ENCODE peak calls at places on chromosomes 3 and 15, in six cellular contexts. One of them, this sample, is unnamed. For H3K4me1, the result is how much of the 10 kb centered on the place peaks cover.

GRCh38 chr3:66603161-66603611 is 102.4 kb upstream of the LRIG1 start:
- DNase-seq in IMR-90: no peak
- DNase-seq in H1: no peak
- DNase-seq in PC-9: peak
- DNase-seq in K562: no peak
- DNase-seq in DND-41: peak
- DNase-seq in this sample: no peak

GRCh38 chr3:42659451-42660130 is 6.1 kb downstream of the ZBTB47 start:
- DNase-seq in K562: no peak
- DNase-seq in IMR-90: no peak
- DNase-seq in H1: no peak
- DNase-seq in DND-41: no peak
- DNase-seq in PC-9: no peak
- DNase-seq in this sample: no peak

GRCh38 chr15:78629031-78629715 is 8.4 kb upstream of the CHRNA3 start:
- DNase-seq in IMR-90: no peak
- DNase-seq in PC-9: no peak
- DNase-seq in H1: no peak
- DNase-seq in K562: no peak
- DNase-seq in DND-41: no peak
- DNase-seq in this sample: no peak

GRCh38 chr3:186525369-186526255 is 18.6 kb downstream of the CRYGS start:
- DNase-seq in PC-9: no peak
- DNase-seq in DND-41: no peak
- DNase-seq in H1: no peak
- DNase-seq in K562: no peak
- DNase-seq in IMR-90: no peak
- DNase-seq in this sample: peak

GRCh38 chr15:57743424-57743823 is 36.9 kb downstream of the POLR2M start:
- DNase-seq in IMR-90: no peak
- DNase-seq in K562: no peak
- DNase-seq in DND-41: peak
- DNase-seq in H1: no peak
- DNase-seq in PC-9: no peak
- DNase-seq in this sample: peak

GRCh38 chr15:30885814-30886213 is 17.9 kb upstream of the FAN1 start:
- DNase-seq in H1: no peak
- DNase-seq in K562: no peak
- DNase-seq in PC-9: no peak
- DNase-seq in DND-41: no peak
- DNase-seq in IMR-90: peak
- DNase-seq in this sample: no peak

GRCh38 chr15:87863152-87863551 is 393.4 kb downstream of the NTRK3 start:
- DNase-seq in IMR-90: peak
- DNase-seq in DND-41: peak
- DNase-seq in K562: no peak
- DNase-seq in PC-9: no peak
- DNase-seq in H1: peak
- DNase-seq in this sample: no peak

GRCh38 chr3:108159865-108160264 is 62.4 kb downstream of the IFT57 start:
- DNase-seq in K562: no peak
- DNase-seq in PC-9: peak
- DNase-seq in DND-41: no peak
- DNase-seq in IMR-90: peak
- DNase-seq in H1: no peak
- DNase-seq in this sample: no peak

GRCh38 chr3:58216496-58217197 is 5.9 kb upstream of the DNASE1L3 start:
- DNase-seq in K562: no peak
- DNase-seq in PC-9: peak
- DNase-seq in IMR-90: no peak
- DNase-seq in H1: no peak
- DNase-seq in DND-41: no peak
- DNase-seq in this sample: no peak

GRCh38 chr15:75065467-75065850 is 42.1 kb downstream of the PPCDC start:
- DNase-seq in PC-9: peak
- DNase-seq in IMR-90: peak
- DNase-seq in DND-41: no peak
- DNase-seq in K562: no peak
- DNase-seq in H1: no peak
- DNase-seq in this sample: peak

GRCh38 chr3:195806211-195806915 is 5.4 kb downstream of the MUC4 start:
- DNase-seq in H1: peak
- DNase-seq in K562: no peak
- DNase-seq in PC-9: no peak
- DNase-seq in IMR-90: no peak
- DNase-seq in DND-41: peak
- DNase-seq in this sample: peak

GRCh38 chr15:35530698-35531097 is 15.3 kb downstream of the DPH6 start:
- DNase-seq in H1: no peak
- DNase-seq in DND-41: no peak
- DNase-seq in PC-9: no peak
- DNase-seq in K562: no peak
- DNase-seq in IMR-90: no peak
- DNase-seq in this sample: no peak

GRCh38 chr3:194449913-194450312 is 36.9 kb downstream of the ATP13A3 start:
- DNase-seq in K562: no peak
- DNase-seq in H1: no peak
- DNase-seq in DND-41: no peak
- DNase-seq in PC-9: no peak
- DNase-seq in IMR-90: no peak
- DNase-seq in this sample: no peak

GRCh38 chr3:178618907-178619306 is 82.7 kb downstream of the KCNMB2 start:
- DNase-seq in K562: no peak
- DNase-seq in DND-41: no peak
- DNase-seq in H1: no peak
- DNase-seq in PC-9: no peak
- DNase-seq in IMR-90: no peak
- DNase-seq in this sample: no peak

GRCh38 chr3:80096909-80097308 is 329.1 kb upstream of the ROBO1 start:
- DNase-seq in DND-41: no peak
- DNase-seq in K562: no peak
- DNase-seq in IMR-90: no peak
- DNase-seq in PC-9: no peak
- DNase-seq in H1: no peak
- DNase-seq in this sample: no peak

GRCh38 chr3:61233828-61234227 is 17.4 kb downstream of the FHIT start:
- DNase-seq in K562: no peak
- DNase-seq in PC-9: no peak
- DNase-seq in H1: no peak
- DNase-seq in IMR-90: no peak
- DNase-seq in DND-41: no peak
- DNase-seq in this sample: no peak

GRCh38 chr3:150414273-150414672 is 6.2 kb downstream of the TSC22D2 start:
- DNase-seq in DND-41: no peak
- DNase-seq in K562: no peak
- DNase-seq in IMR-90: peak
- DNase-seq in H1: no peak
- DNase-seq in PC-9: peak
- DNase-seq in this sample: peak

GRCh38 chr3:114213262-114213668 is 24.1 kb downstream of the ZNF80 start:
- DNase-seq in K562: no peak
- DNase-seq in H1: no peak
- DNase-seq in PC-9: no peak
- DNase-seq in DND-41: no peak
- DNase-seq in IMR-90: peak
- DNase-seq in this sample: no peak

GRCh38 chr3:9947025-9947995 is 4.9 kb downstream of the PRRT3 start:
- DNase-seq in PC-9: peak
- DNase-seq in DND-41: no peak
- DNase-seq in K562: no peak
- DNase-seq in IMR-90: peak
- DNase-seq in H1: no peak
- DNase-seq in this sample: no peak

GRCh38 chr3:117531078-117531477 is 821.5 kb downstream of the TUSC7 start:
- DNase-seq in H1: no peak
- DNase-seq in IMR-90: no peak
- DNase-seq in DND-41: no peak
- DNase-seq in K562: no peak
- DNase-seq in PC-9: no peak
- DNase-seq in this sample: no peak

GRCh38 chr3:46889381-46890110 is 12.0 kb downstream of the PTH1R start:
- DNase-seq in PC-9: no peak
- DNase-seq in H1: no peak
- DNase-seq in IMR-90: no peak
- DNase-seq in DND-41: peak
- DNase-seq in K562: peak
- DNase-seq in this sample: no peak

DNA sequence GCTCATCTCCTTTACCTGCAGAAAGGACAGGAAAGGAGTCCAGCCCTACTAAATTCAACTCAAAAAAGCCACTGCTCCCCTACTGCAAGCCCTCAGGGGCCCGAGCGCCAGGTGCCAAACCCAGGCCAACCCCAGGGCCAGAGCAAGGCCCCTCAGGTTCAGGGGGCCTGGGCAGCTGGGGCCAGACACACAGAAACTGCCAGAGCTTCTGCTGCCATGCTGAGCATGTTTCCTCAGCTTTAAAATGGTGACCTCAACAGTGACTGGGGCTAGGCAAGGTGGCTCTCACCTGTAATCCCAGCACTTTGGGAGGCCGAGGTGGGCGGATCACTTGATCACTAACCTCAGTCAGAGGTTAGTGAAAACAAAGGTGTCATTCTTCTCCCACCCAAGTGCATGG is 38.8 kb downstream of the KLHL25 start:
- DNase-seq in IMR-90: no peak
- DNase-seq in H1: no peak
- DNase-seq in K562: no peak
- DNase-seq in DND-41: no peak
- DNase-seq in PC-9: no peak
- DNase-seq in this sample: no peak
- H3K4me1 ChIP-seq in IMR-90: under half
- H3K4me1 ChIP-seq in H1: under half
- H3K4me1 ChIP-seq in K562: under half
- H3K4me1 ChIP-seq in DND-41: under half
- H3K4me1 ChIP-seq in PC-9: under half
- H3K4me1 ChIP-seq in this sample: under half

GRCh38 chr3:168250415-168250861 is 154.7 kb upstream of the GOLIM4 start:
- DNase-seq in PC-9: no peak
- DNase-seq in DND-41: no peak
- DNase-seq in H1: no peak
- DNase-seq in IMR-90: peak
- DNase-seq in K562: no peak
- DNase-seq in this sample: no peak

GRCh38 chr3:168248383-168249047 is 152.8 kb upstream of the GOLIM4 start:
- DNase-seq in IMR-90: peak
- DNase-seq in PC-9: no peak
- DNase-seq in K562: no peak
- DNase-seq in H1: no peak
- DNase-seq in DND-41: no peak
- DNase-seq in this sample: no peak

GRCh38 chr3:168249048-168249538 is 153.4 kb upstream of the GOLIM4 start:
- DNase-seq in DND-41: no peak
- DNase-seq in K562: no peak
- DNase-seq in IMR-90: peak
- DNase-seq in H1: no peak
- DNase-seq in PC-9: no peak
- DNase-seq in this sample: no peak

GRCh38 chr3:168251371-168251770 is 155.6 kb upstream of the GOLIM4 start:
- DNase-seq in DND-41: no peak
- DNase-seq in PC-9: no peak
- DNase-seq in IMR-90: no peak
- DNase-seq in K562: no peak
- DNase-seq in H1: no peak
- DNase-seq in this sample: peak

DNA sequence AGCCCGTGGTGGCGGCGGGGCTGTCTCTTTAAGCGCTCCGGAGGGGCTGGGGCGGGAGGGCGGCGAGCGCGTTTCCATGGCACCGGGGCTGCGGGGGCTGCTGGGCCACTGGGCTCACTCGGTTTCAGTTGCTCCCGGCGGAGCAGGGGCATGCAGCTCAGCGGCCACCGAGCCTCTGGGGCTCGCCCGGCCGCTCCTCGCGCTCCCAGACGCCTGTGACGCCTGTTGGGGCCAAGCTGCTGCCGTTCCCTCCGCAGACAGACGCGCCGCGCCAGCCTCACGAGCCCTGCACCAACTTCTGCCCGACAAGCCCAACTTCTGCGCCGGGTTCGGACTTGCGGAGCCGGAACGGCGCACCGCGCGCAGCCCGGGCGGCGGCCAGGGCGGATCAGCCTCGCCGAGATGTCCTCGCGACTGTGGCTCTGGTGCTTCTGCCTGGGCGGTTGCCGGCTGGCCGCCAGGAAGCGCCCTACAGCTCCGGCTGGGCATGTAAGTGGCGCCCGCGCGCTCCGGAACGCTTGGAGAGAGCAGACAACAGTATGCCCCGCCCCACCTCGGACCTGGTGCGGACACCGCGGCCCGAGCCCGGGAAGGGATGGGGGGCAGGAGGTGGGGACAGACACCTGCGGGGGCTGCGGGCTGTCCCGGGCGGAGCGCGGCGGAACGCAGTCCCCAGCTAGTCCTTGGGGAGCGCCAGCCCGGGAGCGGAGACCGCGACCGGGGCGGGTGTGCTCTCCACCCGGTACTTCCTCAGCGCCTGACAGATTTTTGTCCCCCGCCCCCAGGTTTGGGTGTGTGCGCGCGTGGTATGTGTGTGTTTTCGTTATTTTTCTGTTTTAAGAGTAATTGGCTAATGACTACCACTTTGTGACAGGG is 154.1 kb upstream of the GOLIM4 start:
- DNase-seq in H1: peak
- DNase-seq in PC-9: peak
- DNase-seq in K562: no peak
- DNase-seq in IMR-90: peak
- DNase-seq in DND-41: no peak
- DNase-seq in this sample: peak
- TF ChIP-seq CTCF in H1: peak
- TF ChIP-seq CTCF in PC-9: peak
- TF ChIP-seq CTCF in K562: no peak
- TF ChIP-seq CTCF in IMR-90: peak
- TF ChIP-seq CTCF in DND-41: no peak
- TF ChIP-seq CTCF in this sample: peak

DNA sequence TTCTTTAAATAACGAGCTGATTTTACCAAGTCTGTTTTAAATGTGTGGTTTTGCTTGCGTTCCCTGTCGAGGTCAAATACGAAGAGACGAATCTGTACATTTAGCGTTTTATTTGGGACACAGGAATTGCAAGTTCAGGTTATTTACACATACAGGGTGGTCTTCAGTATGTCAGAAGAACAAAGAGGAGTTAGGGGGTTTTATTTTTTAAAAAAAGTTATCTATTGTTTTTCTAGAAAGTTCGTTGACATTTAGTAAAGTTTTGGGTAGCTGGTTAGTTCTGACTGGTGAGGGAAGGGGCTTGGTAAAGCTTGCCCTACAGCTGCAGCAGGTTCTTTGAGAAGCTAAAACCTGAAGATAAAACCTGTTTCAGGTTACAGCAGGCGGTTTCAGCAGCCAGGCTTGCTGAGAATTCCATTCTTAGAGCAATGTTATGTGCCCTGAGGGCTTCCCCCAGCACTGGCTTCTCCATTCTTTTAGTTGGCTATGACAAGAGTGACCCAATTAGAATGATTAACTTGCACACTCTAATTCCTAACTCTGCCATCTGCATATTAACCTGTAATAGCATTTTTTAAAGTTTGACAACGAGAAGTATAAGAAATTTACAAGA is 810 bp upstream of the ZNF280D start:
- DNase-seq in DND-41: no peak
- DNase-seq in K562: no peak
- DNase-seq in PC-9: peak
- DNase-seq in H1: no peak
- DNase-seq in IMR-90: no peak
- DNase-seq in this sample: peak
- H2AFZ ChIP-seq in DND-41: peak
- H2AFZ ChIP-seq in K562: peak
- H2AFZ ChIP-seq in PC-9: peak
- H2AFZ ChIP-seq in H1: no peak
- H2AFZ ChIP-seq in IMR-90: peak
- H2AFZ ChIP-seq in this sample: peak

GRCh38 chr3:52730681-52731080 is 24.8 kb downstream of the SPCS1 start:
- DNase-seq in IMR-90: no peak
- DNase-seq in K562: no peak
- DNase-seq in H1: no peak
- DNase-seq in PC-9: no peak
- DNase-seq in DND-41: no peak
- DNase-seq in this sample: no peak
- H3K4me1 ChIP-seq in IMR-90: under half
- H3K4me1 ChIP-seq in K562: under half
- H3K4me1 ChIP-seq in H1: under half
- H3K4me1 ChIP-seq in PC-9: under half
- H3K4me1 ChIP-seq in DND-41: under half
- H3K4me1 ChIP-seq in this sample: under half